ENCODE peak calls at places on chromosomes 12 and 14, in nine cellular contexts. D is OCI-LY7; X is GM10248; T is uterus; N is heart left ventricle; J is CD4-positive, alpha-beta T cell; F is fibroblast of pulmonary artery; K is CD8-positive, alpha-beta T cell; Y is AG10803. A is an unnamed sample.

GRCh38 chr12:57342207-57342691 is 88.6 kb downstream of the R3HDM2 start:
- DNase-seq in F (peak), J (no peak), Y (peak), K (no peak), T (no peak), X (no peak), N (peak), D (no peak), A (peak)

GRCh38 chr12:24728366-24728765 is 220.5 kb downstream of the BCAT1 start:
- DNase-seq in D (peak), N (no peak), T (no peak), J (no peak), Y (peak), K (no peak), X (peak), F (peak), A (no peak)

GRCh38 chr14:104427126-104427851 is 152.3 kb upstream of the C14orf180 start:
- DNase-seq in Y (no peak), J (no peak), K (no peak), X (no peak), F (no peak), D (no peak), T (no peak), N (no peak), A (no peak)

GRCh38 chr12:108596854-108597558 is 878 bp downstream of the TMEM119 start:
- DNase-seq in T (no peak), K (no peak), N (no peak), Y (no peak), J (no peak), X (no peak), F (no peak), D (no peak), A (no peak)

GRCh38 chr14:60951781-60952435 is 29.0 kb downstream of the TRMT5 start:
- DNase-seq in J (no peak), K (no peak), T (no peak), F (no peak), D (no peak), X (no peak), Y (no peak), N (no peak), A (no peak)

GRCh38 chr14:91613459-91614145 is 103.5 kb upstream of the PPP4R3A start:
- DNase-seq in F (no peak), J (no peak), Y (no peak), D (no peak), T (no peak), N (no peak), X (no peak), K (no peak), A (no peak)

GRCh38 chr12:4114986-4115385 is 158.6 kb upstream of the CCND2 start:
- DNase-seq in D (no peak), T (no peak), Y (no peak), F (no peak), N (no peak), K (no peak), J (no peak), X (no peak), A (no peak)

GRCh38 chr12:52204931-52205505 is 13.2 kb upstream of the KRT80 start:
- DNase-seq in F (no peak), D (no peak), N (no peak), X (no peak), T (no peak), Y (no peak), J (no peak), K (no peak), A (no peak)

DNA sequence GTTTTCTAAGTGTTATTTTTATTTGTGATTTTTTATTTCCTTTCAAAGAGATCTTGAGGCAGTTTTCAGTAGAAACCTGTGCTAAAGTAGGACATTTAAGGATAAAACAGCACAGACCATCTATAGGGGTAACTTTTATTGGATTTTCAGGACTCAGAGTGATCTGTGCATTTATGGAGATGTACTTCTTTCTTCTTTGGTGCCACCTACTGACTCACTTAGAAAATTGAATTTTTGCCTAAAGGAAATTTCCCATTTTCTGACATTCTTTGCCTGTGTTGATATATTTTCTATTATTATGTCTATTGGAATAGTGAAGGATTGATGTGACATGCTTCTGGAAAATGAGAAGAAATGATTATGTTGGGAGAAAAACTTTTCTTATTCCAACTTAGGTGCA is 113.0 kb downstream of the UNC79 start:
- DNase-seq in N (no peak), K (no peak), F (peak), J (no peak), T (no peak), D (peak), Y (peak), X (no peak), A (no peak)
- TF ChIP-seq CTCF in N (peak), K (no peak), F (peak), J (no peak), T (no peak), D (peak), Y (peak), X (peak), A (peak)

DNA sequence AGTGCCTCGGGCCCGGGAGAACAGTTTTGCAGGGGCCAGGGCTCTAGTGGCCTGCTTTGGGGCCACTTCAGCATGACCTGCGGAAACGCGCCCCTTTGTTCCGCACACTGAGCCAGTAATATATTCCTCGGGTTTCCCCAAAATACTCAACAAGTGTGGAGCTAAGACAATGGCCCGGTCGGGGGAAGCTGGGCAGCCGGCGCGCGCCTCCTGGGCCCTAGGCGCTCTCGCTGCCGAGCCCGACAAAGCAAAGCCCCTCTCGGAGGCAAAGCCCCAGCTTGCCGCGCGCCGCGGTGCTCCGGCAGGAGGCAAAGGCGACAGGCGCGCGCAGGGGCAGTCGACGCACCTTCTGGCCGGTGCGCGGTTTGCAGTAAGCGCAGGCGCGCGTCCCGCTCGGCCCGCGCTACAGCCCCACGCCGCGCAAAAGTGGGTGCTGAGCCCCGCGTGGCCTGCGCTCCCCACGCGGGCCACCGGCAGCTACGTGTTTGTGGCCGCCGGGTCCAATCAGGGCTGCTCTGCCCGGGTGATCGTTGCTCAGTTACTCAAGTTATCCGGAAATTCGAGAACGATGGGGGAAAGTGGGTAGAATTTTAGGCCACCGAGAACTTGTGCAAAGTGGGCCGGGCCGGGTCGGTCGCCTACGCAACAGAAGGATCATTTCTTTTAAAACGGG is 3.2 kb downstream of the RFX4 start:
- DNase-seq in Y (no peak), F (no peak), T (no peak), N (no peak), K (no peak), D (no peak), J (no peak), X (no peak), A (peak)
- TF ChIP-seq CTCF in Y (no peak), F (no peak), T (no peak), N (no peak), K (no peak), D (no peak), J (no peak), X (no peak), A (no peak)

GRCh38 chr14:56390859-56391258 is 188.7 kb upstream of the TMEM260 start:
- DNase-seq in Y (no peak), J (no peak), X (no peak), D (no peak), K (no peak), F (no peak), N (no peak), T (no peak), A (no peak)
- TF ChIP-seq CTCF in Y (no peak), J (no peak), X (peak), D (peak), K (no peak), F (no peak), N (no peak), T (no peak), A (no peak)

GRCh38 chr14:24392327-24393098 is 6.3 kb upstream of the NYNRIN start:
- DNase-seq in T (no peak), F (peak), D (no peak), J (no peak), K (no peak), N (no peak), Y (peak), X (no peak), A (no peak)
- TF ChIP-seq CTCF in T (no peak), F (peak), D (peak), J (no peak), K (no peak), N (no peak), Y (peak), X (no peak), A (no peak)

DNA sequence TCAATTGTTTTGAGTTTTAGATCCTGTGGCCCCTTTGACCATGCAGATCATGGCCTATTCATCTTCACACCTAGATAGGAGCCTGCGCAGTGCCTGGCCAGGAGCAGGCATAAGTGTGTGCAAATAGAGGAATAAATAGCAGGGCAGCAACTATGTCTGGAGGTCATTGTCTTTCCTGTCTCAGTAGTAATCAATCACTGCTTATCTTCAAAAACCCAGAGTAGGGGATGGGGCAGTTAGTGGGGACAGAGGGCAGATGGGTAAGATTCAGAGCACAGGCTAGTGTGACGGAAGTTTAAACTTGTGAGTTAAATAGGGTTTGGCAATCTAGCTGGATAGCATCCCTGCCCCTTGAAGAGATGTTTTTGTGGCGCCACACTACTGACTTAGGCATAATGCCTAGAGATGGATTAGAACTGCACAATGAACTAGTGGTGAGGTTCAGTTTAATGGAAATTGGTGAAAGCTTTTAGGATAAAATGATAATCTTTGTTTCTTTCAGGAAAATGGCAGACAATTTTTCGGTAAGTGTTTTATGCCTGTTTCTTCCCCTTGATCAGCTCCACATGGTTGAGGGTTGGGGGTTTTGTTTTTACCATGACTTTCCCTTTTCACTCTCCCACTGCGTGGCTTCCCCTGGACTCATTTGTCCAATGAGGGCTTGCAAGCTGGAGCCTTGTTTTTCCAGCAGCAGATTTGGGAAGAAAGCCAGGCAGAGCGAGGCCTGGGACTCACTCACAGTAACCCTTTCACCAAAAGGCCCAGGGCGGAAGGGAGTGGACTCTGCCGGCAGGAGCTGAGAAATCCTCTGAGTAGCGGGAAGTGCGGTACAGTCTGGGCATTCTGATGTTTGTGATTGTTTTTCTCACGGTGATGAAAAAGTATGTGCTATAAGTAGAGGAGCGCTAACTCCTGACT is 8.1 kb downstream of the LGALS3 start:
- DNase-seq in Y (peak), F (peak), D (no peak), N (peak), T (peak), J (no peak), X (no peak), K (no peak), A (no peak)
- TF ChIP-seq CTCF in Y (peak), F (peak), D (no peak), N (no peak), T (no peak), J (no peak), X (no peak), K (no peak), A (no peak)

DNA sequence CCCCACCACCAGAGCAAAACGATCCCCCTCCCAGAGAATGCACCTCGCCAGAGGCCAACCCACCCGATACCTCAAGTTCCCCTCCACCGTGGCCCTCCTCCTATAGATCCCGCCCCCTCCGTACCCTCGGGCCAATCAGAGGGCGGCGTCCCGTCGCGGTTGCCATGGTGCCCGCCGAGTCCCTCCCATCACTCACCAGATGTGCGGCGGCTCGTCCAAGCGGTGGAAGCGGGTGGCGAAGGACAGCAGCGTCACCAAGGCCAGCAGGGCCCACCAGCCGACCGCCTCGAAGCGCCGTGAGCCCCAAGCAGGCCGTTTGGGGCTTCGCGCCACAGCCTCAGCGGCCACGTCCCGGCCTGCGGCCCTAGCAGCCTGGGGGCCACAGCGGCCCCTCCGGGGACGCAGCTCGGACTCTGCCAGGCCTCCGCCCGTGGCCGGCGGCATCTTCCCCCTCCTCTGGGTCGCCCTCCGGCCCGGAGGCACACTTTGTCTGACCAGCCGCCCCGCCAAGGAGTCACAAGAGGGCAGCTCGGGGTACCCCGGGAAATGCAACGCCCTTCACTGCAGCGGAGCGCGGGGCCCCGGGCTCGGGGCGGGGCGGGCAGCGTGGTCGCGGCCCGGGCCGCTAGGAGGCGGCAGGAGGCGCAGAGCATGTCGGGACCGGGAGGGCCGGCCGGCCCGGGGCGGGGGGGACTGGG is at the start of gene POMT2:
- DNase-seq in J (peak), X (peak), F (peak), T (peak), K (peak), Y (peak), N (peak), D (peak), A (peak)
- TF ChIP-seq CTCF in J (peak), X (peak), F (no peak), T (no peak), K (no peak), Y (no peak), N (peak), D (peak), A (peak)

DNA sequence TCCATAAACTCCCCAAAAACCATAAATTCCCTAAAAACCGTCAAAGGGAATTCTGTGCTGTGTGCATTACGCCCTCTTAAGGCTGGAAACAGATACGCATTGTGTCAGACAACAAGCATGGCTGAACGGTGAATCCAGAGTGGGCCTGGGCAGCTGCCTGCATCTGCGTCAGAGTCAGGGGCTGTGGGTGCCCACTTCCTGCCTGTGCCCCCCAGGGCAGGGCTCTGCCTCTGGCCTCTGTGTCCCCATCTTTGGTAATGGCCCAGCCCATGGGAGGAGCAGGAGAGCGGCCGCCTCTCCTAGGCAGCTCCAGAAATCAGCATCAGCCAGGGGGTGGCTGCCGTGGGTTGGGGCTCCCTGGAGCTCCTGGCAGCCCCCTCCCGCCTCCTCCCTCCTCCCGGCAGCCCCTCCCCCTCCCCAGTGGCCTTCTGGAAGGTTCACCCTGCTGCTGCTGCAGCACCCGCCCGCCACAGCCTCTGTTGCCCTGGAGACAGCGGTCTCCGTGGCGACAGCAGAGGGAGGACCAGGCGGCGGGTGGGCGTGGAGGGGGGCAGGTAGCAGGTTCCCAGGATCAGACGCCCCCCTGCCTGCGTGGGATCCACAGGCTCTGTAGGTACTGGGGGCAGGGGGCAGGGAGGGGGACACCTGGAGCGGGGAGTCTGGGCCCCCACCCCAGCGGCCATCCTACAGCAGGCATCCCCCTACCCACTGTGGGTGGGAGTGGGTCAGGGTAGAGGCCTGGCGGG is 5.9 kb downstream of the MMP17 start:
- DNase-seq in J (no peak), D (peak), F (peak), N (no peak), T (no peak), K (no peak), X (no peak), Y (no peak), A (no peak)
- TF ChIP-seq CTCF in J (no peak), D (peak), F (peak), N (no peak), T (no peak), K (no peak), X (peak), Y (peak), A (peak)

GRCh38 chr14:39419272-39419671 is 13.0 kb downstream of the FBXO33 start:
- DNase-seq in F (no peak), D (no peak), J (no peak), X (no peak), K (no peak), Y (peak), T (no peak), N (no peak), A (no peak)

GRCh38 chr14:39422243-39422642 is 10.0 kb downstream of the FBXO33 start:
- DNase-seq in T (no peak), N (no peak), D (no peak), Y (no peak), F (no peak), X (no peak), J (no peak), K (no peak), A (no peak)

GRCh38 chr14:39416072-39416471 is 16.2 kb downstream of the FBXO33 start:
- DNase-seq in F (no peak), J (no peak), K (no peak), X (no peak), Y (no peak), N (no peak), T (no peak), D (no peak), A (no peak)

GRCh38 chr14:39417014-39417413 is 15.2 kb downstream of the FBXO33 start:
- DNase-seq in J (no peak), F (peak), D (no peak), T (no peak), K (no peak), Y (peak), X (no peak), N (peak), A (no peak)
- TF ChIP-seq CTCF in J (no peak), F (peak), D (no peak), T (no peak), K (no peak), Y (peak), X (no peak), N (peak), A (no peak)

DNA sequence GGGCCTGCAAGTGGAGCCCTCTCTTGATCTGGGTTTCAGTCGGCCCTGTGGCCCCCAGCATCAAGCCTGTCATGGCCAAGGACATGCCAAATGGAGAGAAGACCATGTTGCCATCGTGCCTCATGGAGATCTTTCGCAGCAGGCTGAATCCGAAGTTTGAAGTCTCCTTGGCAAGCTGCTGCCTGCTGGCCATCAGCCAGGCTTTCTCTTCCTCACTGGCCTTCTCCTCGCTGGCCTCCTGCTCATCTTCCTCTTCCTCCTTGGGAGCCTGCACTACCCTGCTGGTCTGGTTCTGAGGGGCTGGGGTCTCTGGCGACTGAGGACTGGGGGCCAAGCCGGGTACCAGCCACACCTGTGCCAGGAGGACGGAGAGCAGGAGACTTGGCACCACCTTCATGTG is 2.9 kb downstream of the SERPINA10 start:
- DNase-seq in N (no peak), J (no peak), Y (no peak), F (no peak), T (no peak), X (no peak), D (no peak), K (no peak), A (no peak)
- TF ChIP-seq CTCF in N (no peak), J (no peak), Y (no peak), F (no peak), T (no peak), X (no peak), D (no peak), K (no peak), A (no peak)

A was measured in nephron progenitor cell.